ENCODE peak calls at places on chromosomes 13 and 19, in eight cellular contexts. G is right lobe of liver; K is endothelial cell of umbilical vein; T is left ventricle myocardium inferior; M is adipocyte; N is CD8-positive, alpha-beta memory T cell; L is transverse colon; B is A549. Z is an unnamed sample. For H3K9me3, the result is how much of the 10 kb centered on the place peaks cover.

GRCh38 chr13:46475586-46475991 is 77.4 kb upstream of the LRCH1 start:
- DNase-seq in M (peak), K (no peak), G (no peak), N (no peak), T (no peak), B (no peak), L (no peak), Z (no peak)

GRCh38 chr13:44434441-44435141 is 61.0 kb downstream of the SERP2 start:
- DNase-seq in N (no peak), B (no peak), G (no peak), M (peak), L (no peak), K (no peak), T (no peak), Z (peak)

GRCh38 chr13:99289674-99290337 is 17.4 kb downstream of the GPR183 start:
- DNase-seq in B (no peak), M (no peak), K (no peak), L (no peak), T (no peak), N (peak), G (no peak), Z (no peak)

GRCh38 chr13:67238277-67238859 is 8.2 kb upstream of the PCDH9 start:
- DNase-seq in N (no peak), T (no peak), L (no peak), B (no peak), K (peak), M (peak), G (no peak), Z (no peak)

GRCh38 chr13:79870766-79871165 is 389.8 kb downstream of the NDFIP2 start:
- DNase-seq in B (no peak), T (no peak), L (no peak), N (no peak), M (no peak), K (peak), G (no peak), Z (no peak)

GRCh38 chr19:9531933-9532332 is 6.5 kb downstream of the ZNF426 start:
- DNase-seq in G (no peak), N (no peak), L (no peak), T (no peak), B (no peak), M (no peak), K (no peak), Z (no peak)

GRCh38 chr13:48078251-48078656 is 16.6 kb downstream of the MED4 start:
- DNase-seq in T (no peak), M (no peak), K (peak), L (peak), B (peak), G (no peak), N (no peak), Z (no peak)

GRCh38 chr19:49746206-49746958 is 16.7 kb downstream of the TSKS start:
- DNase-seq in B (peak), T (peak), L (peak), N (peak), M (peak), K (peak), G (peak), Z (peak)

GRCh38 chr13:67515895-67516294 is 285.8 kb upstream of the PCDH9 start:
- DNase-seq in B (no peak), N (no peak), M (peak), G (no peak), K (no peak), L (no peak), T (no peak), Z (no peak)

GRCh38 chr19:18000480-18000980 is 7.4 kb upstream of the ARRDC2 start:
- DNase-seq in B (no peak), G (no peak), T (no peak), N (no peak), L (no peak), K (no peak), M (no peak), Z (no peak)

GRCh38 chr13:54232700-54233099 is 1204.1 kb downstream of the OLFM4 start:
- DNase-seq in L (no peak), N (no peak), M (no peak), G (no peak), T (no peak), B (no peak), K (no peak), Z (no peak)

GRCh38 chr13:30466841-30467252 is 1.1 kb upstream of the HMGB1 start:
- DNase-seq in K (no peak), N (no peak), T (no peak), B (no peak), G (no peak), L (no peak), M (peak), Z (no peak)

GRCh38 chr13:41546372-41547252 is 89.3 kb downstream of the RGCC start:
- DNase-seq in G (no peak), N (no peak), B (no peak), L (no peak), M (peak), K (no peak), T (no peak), Z (no peak)

GRCh38 chr19:51431124-51431523 is 13.7 kb upstream of the SIGLEC10 start:
- DNase-seq in G (no peak), T (no peak), M (peak), B (no peak), N (no peak), K (no peak), L (no peak), Z (no peak)

GRCh38 chr13:24161010-24161775 is 673 bp downstream of the SPATA13 start:
- DNase-seq in L (peak), T (no peak), B (no peak), M (peak), N (peak), K (peak), G (peak), Z (no peak)

GRCh38 chr19:34096020-34096915 is 76.0 kb upstream of the LSM14A start:
- DNase-seq in B (peak), G (no peak), T (no peak), N (no peak), L (no peak), M (peak), K (peak), Z (no peak)

GRCh38 chr13:24834902-24835510 is 71.0 kb downstream of the RNF17 start:
- DNase-seq in B (no peak), L (peak), K (no peak), M (no peak), N (no peak), T (no peak), G (no peak), Z (no peak)

GRCh38 chr13:33869005-33869404 is 51.1 kb downstream of the RFC3 start:
- DNase-seq in L (no peak), N (no peak), K (no peak), G (no peak), M (no peak), B (no peak), T (no peak), Z (no peak)

GRCh38 chr19:35928507-35928906 is 7.7 kb upstream of the LRFN3 start:
- DNase-seq in G (no peak), K (no peak), L (no peak), B (no peak), T (no peak), N (no peak), M (no peak), Z (no peak)

GRCh38 chr19:35935911-35936737 is at the start of gene LRFN3:
- DNase-seq in B (peak), L (peak), G (peak), K (peak), N (peak), T (peak), M (peak), Z (peak)

GRCh38 chr19:35932291-35932936 is 3.8 kb upstream of the LRFN3 start:
- DNase-seq in B (no peak), N (no peak), T (no peak), L (no peak), K (no peak), G (no peak), M (no peak), Z (no peak)

GRCh38 chr19:35931161-35931873 is 4.9 kb upstream of the LRFN3 start:
- DNase-seq in T (peak), L (peak), N (peak), K (peak), G (peak), B (peak), M (peak), Z (peak)

GRCh38 chr19:35931874-35932202 is 4.3 kb upstream of the LRFN3 start:
- DNase-seq in B (no peak), G (no peak), M (no peak), L (no peak), K (no peak), T (no peak), N (no peak), Z (no peak)
- H3K4me3 ChIP-seq in B (peak), G (no peak), M (no peak), L (no peak), K (no peak), T (peak), N (no peak), Z (no peak)

DNA sequence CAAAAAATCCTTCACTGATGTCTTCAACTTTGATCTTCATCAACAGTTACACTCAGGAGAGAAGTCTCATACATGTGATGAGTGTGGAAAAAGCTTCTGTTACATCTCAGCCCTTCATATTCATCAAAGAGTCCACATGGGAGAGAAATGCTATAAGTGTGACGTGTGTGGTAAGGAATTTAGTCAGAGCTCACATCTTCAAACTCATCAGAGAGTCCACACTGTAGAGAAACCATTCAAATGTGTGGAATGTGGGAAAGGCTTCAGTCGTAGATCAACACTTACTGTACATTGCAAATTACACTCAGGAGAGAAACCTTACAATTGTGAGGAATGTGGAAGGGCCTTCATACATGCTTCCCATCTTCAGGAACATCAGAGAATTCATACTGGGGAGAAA is 8.4 kb upstream of the ZNF226 start:
- DNase-seq in N (no peak), G (no peak), M (no peak), T (no peak), K (no peak), B (no peak), L (no peak), Z (no peak)
- H3K9me3 ChIP-seq in N (under half), G (half or more), M (half or more), T (half or more), K (under half), B (half or more), L (half or more), Z (under half)

GRCh38 chr13:106530209-106530906 is 5.1 kb downstream of the EFNB2 start:
- DNase-seq in M (no peak), T (no peak), K (peak), N (no peak), L (peak), B (no peak), G (no peak), Z (no peak)

GRCh38 chr13:106532111-106532929 is 3.1 kb downstream of the EFNB2 start:
- DNase-seq in L (no peak), T (no peak), M (peak), B (no peak), N (no peak), G (no peak), K (peak), Z (no peak)

GRCh38 chr13:106529415-106530208 is 5.8 kb downstream of the EFNB2 start:
- DNase-seq in K (peak), M (no peak), B (no peak), N (no peak), G (no peak), T (no peak), L (no peak), Z (no peak)

GRCh38 chr13:106528711-106529414 is 6.6 kb downstream of the EFNB2 start:
- DNase-seq in N (no peak), T (no peak), K (no peak), G (no peak), B (no peak), L (no peak), M (no peak), Z (no peak)

DNA sequence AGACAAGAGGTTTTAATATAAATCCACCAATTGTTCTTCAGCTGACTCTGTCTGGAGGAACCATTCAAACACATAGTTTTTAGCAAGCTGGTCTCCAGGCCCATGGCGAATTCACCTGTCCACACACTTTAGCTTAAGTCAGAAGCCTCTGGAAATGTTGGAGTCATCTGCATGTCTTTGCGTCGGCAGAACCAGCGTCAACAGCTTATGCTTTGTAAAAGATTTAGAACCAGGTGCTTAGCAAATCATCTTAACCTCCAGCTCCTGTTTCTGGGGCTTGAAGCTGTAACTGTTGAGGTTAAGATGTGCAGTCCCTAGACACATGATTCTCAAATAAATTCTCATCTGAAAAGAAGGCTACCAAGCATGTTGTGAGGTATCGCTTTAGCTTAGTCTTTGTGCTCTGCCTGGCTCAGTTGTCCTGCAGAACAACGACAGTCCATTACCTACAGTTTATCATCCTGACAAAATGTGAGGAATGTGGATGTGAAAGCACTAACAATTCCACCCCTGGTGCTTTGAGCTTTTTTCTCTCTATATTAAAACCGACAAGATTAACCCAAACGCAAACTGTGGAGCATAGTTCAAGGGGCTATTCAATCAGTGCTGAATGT is 4.4 kb downstream of the EFNB2 start:
- DNase-seq in G (no peak), K (peak), N (no peak), B (no peak), T (no peak), L (no peak), M (no peak), Z (no peak)
- H3K4me3 ChIP-seq in G (no peak), K (no peak), N (no peak), B (no peak), T (peak), L (no peak), M (no peak), Z (no peak)

GRCh38 chr13:18956473-18957078 is 225.0 kb downstream of the TUBA3C start:
- DNase-seq in K (no peak), L (no peak), G (no peak), M (no peak), B (no peak), N (no peak), T (no peak), Z (no peak)
- H3K9me3 ChIP-seq in K (under half), L (under half), G (under half), M (under half), B (under half), N (under half), T (under half), Z (under half)

GRCh38 chr19:2443785-2444182 is 13.0 kb downstream of the LMNB2 start:
- DNase-seq in M (no peak), L (no peak), K (no peak), T (no peak), B (no peak), N (no peak), G (no peak), Z (no peak)

GRCh38 chr19:2449019-2449418 is 7.7 kb downstream of the LMNB2 start:
- DNase-seq in G (no peak), T (no peak), L (no peak), N (no peak), B (no peak), M (no peak), K (no peak), Z (no peak)

GRCh38 chr19:2443116-2443784 is 13.5 kb downstream of the LMNB2 start:
- DNase-seq in N (no peak), L (no peak), T (no peak), M (no peak), K (no peak), B (no peak), G (no peak), Z (no peak)

GRCh38 chr19:2444251-2445002 is 12.3 kb downstream of the LMNB2 start:
- DNase-seq in N (no peak), B (no peak), G (no peak), T (no peak), M (no peak), K (no peak), L (no peak), Z (no peak)

DNA sequence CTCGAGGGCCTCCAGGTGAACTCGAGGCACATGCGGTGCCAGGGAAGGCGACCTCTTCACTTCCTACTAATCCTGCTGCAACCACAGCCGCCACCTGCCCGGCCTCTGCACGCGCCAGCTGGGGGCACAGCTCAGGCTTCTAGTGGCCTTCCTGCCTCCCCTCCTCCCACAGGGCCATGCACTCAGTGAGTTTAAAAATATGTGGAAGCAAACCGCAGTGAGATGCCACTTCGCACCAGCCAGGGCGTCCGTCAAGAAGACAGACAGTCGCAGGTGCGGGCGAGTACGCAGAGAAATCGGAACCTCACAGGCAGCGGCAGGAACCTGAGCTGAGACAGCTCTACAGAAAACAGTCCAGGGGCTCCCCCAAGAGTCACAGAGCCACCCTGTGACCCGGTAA is 10.4 kb downstream of the LMNB2 start:
- DNase-seq in T (no peak), B (no peak), M (no peak), N (no peak), G (no peak), L (no peak), K (no peak), Z (no peak)
- H3K4me3 ChIP-seq in T (no peak), B (no peak), M (no peak), N (no peak), G (no peak), L (no peak), K (no peak), Z (no peak)

DNA sequence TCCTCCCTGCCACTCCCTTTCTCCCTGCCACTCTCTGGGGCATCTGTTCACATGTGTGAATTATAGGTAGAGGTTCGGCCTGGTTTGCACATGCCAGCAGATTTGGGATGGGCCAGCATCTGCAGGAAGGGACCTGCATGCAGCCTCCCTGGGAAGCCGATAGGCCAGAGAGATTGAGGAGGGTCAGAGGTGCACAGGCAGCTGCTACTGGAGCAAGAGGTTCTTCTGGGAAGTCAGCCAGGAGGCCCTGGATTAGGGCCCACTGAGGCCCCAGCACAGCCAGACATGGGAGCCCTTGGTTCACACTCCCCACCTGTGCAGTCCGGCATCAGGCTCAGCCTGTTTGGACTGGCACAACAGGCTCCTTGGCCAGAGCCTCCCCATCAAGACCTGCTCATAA is 12.1 kb downstream of the TUBA3C start:
- DNase-seq in K (no peak), M (no peak), L (no peak), G (peak), N (no peak), T (no peak), B (no peak), Z (no peak)
- H3K9me3 ChIP-seq in K (under half), M (under half), L (under half), G (under half), N (under half), T (under half), B (under half), Z (under half)

DNA sequence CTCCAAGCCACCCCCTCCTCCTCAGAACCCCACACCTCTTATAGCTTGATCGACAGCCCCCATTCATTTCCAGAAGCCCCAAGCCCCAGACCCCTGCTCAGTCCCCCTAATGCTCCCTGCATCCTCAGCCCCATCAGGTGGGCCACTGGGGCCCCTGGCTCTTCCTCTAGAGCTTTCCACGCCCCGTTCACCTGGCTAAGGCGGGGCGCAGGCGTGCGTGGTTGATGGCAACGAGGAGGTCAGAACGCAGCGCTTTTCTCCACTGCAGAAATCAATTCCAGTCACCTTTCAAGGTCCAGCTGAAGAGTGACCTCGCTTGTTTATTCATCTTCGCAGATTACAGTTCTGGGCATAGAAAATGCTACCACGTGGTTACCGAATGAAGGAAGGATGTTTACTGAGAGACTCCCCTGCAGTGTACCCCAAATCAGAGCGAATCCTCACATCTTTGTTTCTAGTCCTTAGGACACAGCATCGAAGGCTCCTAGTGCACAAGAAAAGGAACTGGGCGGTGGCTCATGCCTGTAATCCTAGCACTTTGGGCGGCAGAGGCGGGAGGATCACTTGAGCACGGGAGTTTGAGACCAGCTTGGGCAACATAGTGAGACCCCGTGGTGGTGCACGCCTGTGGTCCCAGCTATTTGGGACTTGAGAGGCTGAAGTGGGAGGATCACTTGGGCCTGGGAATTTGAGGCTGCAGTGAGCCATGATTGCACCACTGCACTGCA is 798 bp upstream of the PBX4 start:
- DNase-seq in L (no peak), B (no peak), T (no peak), K (no peak), N (no peak), G (no peak), M (no peak), Z (no peak)
- H3K4me3 ChIP-seq in L (no peak), B (peak), T (peak), K (no peak), N (peak), G (peak), M (peak), Z (peak)

DNA sequence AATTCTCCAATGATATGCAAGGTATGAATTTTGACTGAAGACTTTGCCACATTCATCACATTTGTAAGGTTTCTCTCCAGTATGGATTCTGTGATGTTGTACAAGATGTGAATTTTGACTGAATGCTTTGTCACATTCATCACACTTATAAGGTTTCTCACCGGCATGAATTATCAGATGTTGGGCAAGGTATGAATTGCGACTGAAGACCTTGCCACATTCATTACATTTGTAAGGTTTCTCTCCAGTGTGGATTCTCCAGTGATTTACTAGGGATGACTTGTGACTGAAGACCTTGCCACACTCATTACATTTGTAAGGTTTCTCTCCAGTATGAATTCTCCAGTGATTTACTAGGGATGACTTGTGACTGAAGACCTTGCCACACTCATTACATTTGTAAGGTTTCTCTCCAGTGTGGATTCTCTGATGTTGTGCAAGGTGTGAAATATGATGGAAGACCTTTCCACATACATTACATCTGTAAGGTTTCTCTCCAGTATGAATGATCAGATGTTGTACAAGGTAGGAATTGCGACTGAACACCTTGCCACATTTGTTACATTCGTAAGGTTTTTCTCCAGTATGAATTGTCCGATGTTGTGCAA is 24.8 kb downstream of the ZNF83 start:
- DNase-seq in M (no peak), L (no peak), B (no peak), N (no peak), T (no peak), G (no peak), K (no peak), Z (no peak)
- H3K9me3 ChIP-seq in M (half or more), L (half or more), B (half or more), N (under half), T (under half), G (under half), K (under half), Z (under half)

GRCh38 chr13:62131604-62132003 is 716.0 kb upstream of the PCDH20 start:
- DNase-seq in M (no peak), B (no peak), K (no peak), T (no peak), N (no peak), G (no peak), L (no peak), Z (no peak)
- H3K4me3 ChIP-seq in M (no peak), B (no peak), K (no peak), T (no peak), N (no peak), G (no peak), L (no peak), Z (no peak)